ENCODE peak calls at places on chromosome 4, in eight cellular contexts. One of them, this sample, is unnamed.

GRCh38 chr4:41212221-41213203 is 1.8 kb downstream of the APBB2 start:
- DNase-seq in keratinocyte: no peak
- DNase-seq in CD4-positive, alpha-beta T cell: no peak
- DNase-seq in breast epithelium: no peak
- DNase-seq in Caco-2: peak; percentile 75
- DNase-seq in H9: no peak
- DNase-seq in CD8-positive, alpha-beta T cell: no peak
- DNase-seq in cardiac fibroblast: peak; percentile 88
- DNase-seq in this sample: peak; percentile 57

GRCh38 chr4:121674696-121675095 is 22.1 kb downstream of the ANXA5 start:
- DNase-seq in keratinocyte: no peak
- DNase-seq in CD4-positive, alpha-beta T cell: no peak
- DNase-seq in breast epithelium: no peak
- DNase-seq in Caco-2: no peak
- DNase-seq in H9: no peak
- DNase-seq in CD8-positive, alpha-beta T cell: no peak
- DNase-seq in cardiac fibroblast: no peak
- DNase-seq in this sample: no peak

GRCh38 chr4:4860803-4861591 is 1.5 kb downstream of the MSX1 start:
- DNase-seq in keratinocyte: no peak
- DNase-seq in CD4-positive, alpha-beta T cell: no peak
- DNase-seq in breast epithelium: no peak
- DNase-seq in Caco-2: peak; percentile 52
- DNase-seq in H9: no peak
- DNase-seq in CD8-positive, alpha-beta T cell: no peak
- DNase-seq in cardiac fibroblast: peak; percentile 17
- DNase-seq in this sample: no peak

GRCh38 chr4:121898150-121898549 is 27.9 kb upstream of the BBS7 start:
- DNase-seq in keratinocyte: no peak
- DNase-seq in CD4-positive, alpha-beta T cell: peak; percentile 2
- DNase-seq in breast epithelium: no peak
- DNase-seq in Caco-2: no peak
- DNase-seq in H9: no peak
- DNase-seq in CD8-positive, alpha-beta T cell: no peak
- DNase-seq in cardiac fibroblast: no peak
- DNase-seq in this sample: no peak

GRCh38 chr4:98430708-98431403 is 169.7 kb downstream of the RAP1GDS1 start:
- DNase-seq in keratinocyte: peak; percentile 88
- DNase-seq in CD4-positive, alpha-beta T cell: no peak
- DNase-seq in breast epithelium: no peak
- DNase-seq in Caco-2: no peak
- DNase-seq in H9: no peak
- DNase-seq in CD8-positive, alpha-beta T cell: no peak
- DNase-seq in cardiac fibroblast: peak; percentile 92
- DNase-seq in this sample: no peak

GRCh38 chr4:27149541-27150212 is 289.0 kb downstream of the STIM2 start:
- DNase-seq in keratinocyte: no peak
- DNase-seq in CD4-positive, alpha-beta T cell: no peak
- DNase-seq in breast epithelium: no peak
- DNase-seq in Caco-2: no peak
- DNase-seq in H9: no peak
- DNase-seq in CD8-positive, alpha-beta T cell: no peak
- DNase-seq in cardiac fibroblast: no peak
- DNase-seq in this sample: no peak

GRCh38 chr4:184474261-184475095 is at the start of gene IRF2:
- DNase-seq in keratinocyte: peak; percentile 57
- DNase-seq in CD4-positive, alpha-beta T cell: peak; percentile 96
- DNase-seq in breast epithelium: peak; percentile 96
- DNase-seq in Caco-2: peak; percentile 94
- DNase-seq in H9: peak; percentile 95
- DNase-seq in CD8-positive, alpha-beta T cell: peak; percentile 91
- DNase-seq in cardiac fibroblast: peak; percentile 98
- DNase-seq in this sample: peak; percentile 97

GRCh38 chr4:54547299-54548097 is 110.3 kb upstream of the KIT start:
- DNase-seq in keratinocyte: no peak
- DNase-seq in CD4-positive, alpha-beta T cell: no peak
- DNase-seq in breast epithelium: no peak
- DNase-seq in Caco-2: no peak
- DNase-seq in H9: no peak
- DNase-seq in CD8-positive, alpha-beta T cell: no peak
- DNase-seq in cardiac fibroblast: no peak
- DNase-seq in this sample: peak; percentile 72

GRCh38 chr4:84258905-84259830 is 239.9 kb downstream of the NKX6-1 start:
- DNase-seq in keratinocyte: no peak
- DNase-seq in CD4-positive, alpha-beta T cell: no peak
- DNase-seq in breast epithelium: no peak
- DNase-seq in Caco-2: peak; percentile 15
- DNase-seq in H9: peak; percentile 55
- DNase-seq in CD8-positive, alpha-beta T cell: no peak
- DNase-seq in cardiac fibroblast: peak; percentile 47
- DNase-seq in this sample: no peak

GRCh38 chr4:98113005-98113404 is 30.3 kb downstream of the STPG2 start:
- DNase-seq in keratinocyte: no peak
- DNase-seq in CD4-positive, alpha-beta T cell: no peak
- DNase-seq in breast epithelium: no peak
- DNase-seq in Caco-2: peak; percentile 37
- DNase-seq in H9: peak; percentile 47
- DNase-seq in CD8-positive, alpha-beta T cell: no peak
- DNase-seq in cardiac fibroblast: peak; percentile 43
- DNase-seq in this sample: no peak

GRCh38 chr4:27278615-27279014 is 418.0 kb downstream of the STIM2 start:
- DNase-seq in keratinocyte: no peak
- DNase-seq in CD4-positive, alpha-beta T cell: no peak
- DNase-seq in breast epithelium: no peak
- DNase-seq in Caco-2: peak; percentile 58
- DNase-seq in H9: peak; percentile 46
- DNase-seq in CD8-positive, alpha-beta T cell: no peak
- DNase-seq in cardiac fibroblast: peak; percentile 19
- DNase-seq in this sample: peak; percentile 20

GRCh38 chr4:72569719-72570235 is 756 bp upstream of the ADAMTS3 start:
- DNase-seq in keratinocyte: no peak
- DNase-seq in CD4-positive, alpha-beta T cell: no peak
- DNase-seq in breast epithelium: no peak
- DNase-seq in Caco-2: no peak
- DNase-seq in H9: no peak
- DNase-seq in CD8-positive, alpha-beta T cell: no peak
- DNase-seq in cardiac fibroblast: peak; percentile 2
- DNase-seq in this sample: no peak

GRCh38 chr4:21596521-21596920 is 352.1 kb downstream of the KCNIP4 start:
- DNase-seq in keratinocyte: no peak
- DNase-seq in CD4-positive, alpha-beta T cell: no peak
- DNase-seq in breast epithelium: no peak
- DNase-seq in Caco-2: no peak
- DNase-seq in H9: no peak
- DNase-seq in CD8-positive, alpha-beta T cell: no peak
- DNase-seq in cardiac fibroblast: no peak
- DNase-seq in this sample: no peak

GRCh38 chr4:26377352-26378311 is 56.8 kb downstream of the RBPJ start:
- DNase-seq in keratinocyte: no peak
- DNase-seq in CD4-positive, alpha-beta T cell: no peak
- DNase-seq in breast epithelium: no peak
- DNase-seq in Caco-2: no peak
- DNase-seq in H9: no peak
- DNase-seq in CD8-positive, alpha-beta T cell: no peak
- DNase-seq in cardiac fibroblast: no peak
- DNase-seq in this sample: no peak

GRCh38 chr4:85180533-85180932 is 214.0 kb upstream of the WDFY3 start:
- DNase-seq in keratinocyte: no peak
- DNase-seq in CD4-positive, alpha-beta T cell: no peak
- DNase-seq in breast epithelium: no peak
- DNase-seq in Caco-2: no peak
- DNase-seq in H9: no peak
- DNase-seq in CD8-positive, alpha-beta T cell: no peak
- DNase-seq in cardiac fibroblast: no peak
- DNase-seq in this sample: no peak

GRCh38 chr4:86099348-86099747 is 260.5 kb downstream of the MAPK10 start:
- DNase-seq in keratinocyte: no peak
- DNase-seq in CD4-positive, alpha-beta T cell: no peak
- DNase-seq in breast epithelium: no peak
- DNase-seq in Caco-2: no peak
- DNase-seq in H9: peak; percentile 40
- DNase-seq in CD8-positive, alpha-beta T cell: no peak
- DNase-seq in cardiac fibroblast: no peak
- DNase-seq in this sample: no peak

GRCh38 chr4:8275511-8275910 is 6.0 kb downstream of the HTRA3 start:
- DNase-seq in keratinocyte: no peak
- DNase-seq in CD4-positive, alpha-beta T cell: no peak
- DNase-seq in breast epithelium: no peak
- DNase-seq in Caco-2: no peak
- DNase-seq in H9: no peak
- DNase-seq in CD8-positive, alpha-beta T cell: no peak
- DNase-seq in cardiac fibroblast: no peak
- DNase-seq in this sample: no peak

GRCh38 chr4:89803036-89803435 is 33.9 kb downstream of the SNCA start:
- DNase-seq in keratinocyte: no peak
- DNase-seq in CD4-positive, alpha-beta T cell: no peak
- DNase-seq in breast epithelium: no peak
- DNase-seq in Caco-2: no peak
- DNase-seq in H9: no peak
- DNase-seq in CD8-positive, alpha-beta T cell: no peak
- DNase-seq in cardiac fibroblast: no peak
- DNase-seq in this sample: no peak

GRCh38 chr4:89807441-89808140 is 29.4 kb downstream of the SNCA start:
- DNase-seq in keratinocyte: no peak
- DNase-seq in CD4-positive, alpha-beta T cell: no peak
- DNase-seq in breast epithelium: no peak
- DNase-seq in Caco-2: no peak
- DNase-seq in H9: no peak
- DNase-seq in CD8-positive, alpha-beta T cell: no peak
- DNase-seq in cardiac fibroblast: no peak
- DNase-seq in this sample: no peak

GRCh38 chr4:89800527-89801103 is 36.3 kb downstream of the SNCA start:
- DNase-seq in keratinocyte: no peak
- DNase-seq in CD4-positive, alpha-beta T cell: no peak
- DNase-seq in breast epithelium: no peak
- DNase-seq in Caco-2: no peak
- DNase-seq in H9: no peak
- DNase-seq in CD8-positive, alpha-beta T cell: no peak
- DNase-seq in cardiac fibroblast: peak; percentile 9
- DNase-seq in this sample: no peak

GRCh38 chr4:89800012-89800516 is 36.9 kb downstream of the SNCA start:
- DNase-seq in keratinocyte: no peak
- DNase-seq in CD4-positive, alpha-beta T cell: no peak
- DNase-seq in breast epithelium: no peak
- DNase-seq in Caco-2: no peak
- DNase-seq in H9: no peak
- DNase-seq in CD8-positive, alpha-beta T cell: no peak
- DNase-seq in cardiac fibroblast: peak; percentile 33
- DNase-seq in this sample: no peak

GRCh38 chr4:89803915-89804314 is 33.0 kb downstream of the SNCA start:
- DNase-seq in keratinocyte: no peak
- DNase-seq in CD4-positive, alpha-beta T cell: no peak
- DNase-seq in breast epithelium: no peak
- DNase-seq in Caco-2: no peak
- DNase-seq in H9: no peak
- DNase-seq in CD8-positive, alpha-beta T cell: no peak
- DNase-seq in cardiac fibroblast: no peak
- DNase-seq in this sample: no peak
- TF ChIP-seq CTCF in keratinocyte: no peak
- TF ChIP-seq CTCF in CD4-positive, alpha-beta T cell: no peak
- TF ChIP-seq CTCF in breast epithelium: no peak
- TF ChIP-seq CTCF in Caco-2: no peak
- TF ChIP-seq CTCF in H9: no peak
- TF ChIP-seq CTCF in CD8-positive, alpha-beta T cell: no peak
- TF ChIP-seq CTCF in cardiac fibroblast: no peak
- TF ChIP-seq CTCF in this sample: no peak

GRCh38 chr4:17934286-17934685 is 87.3 kb downstream of the LCORL start:
- DNase-seq in keratinocyte: no peak
- DNase-seq in CD4-positive, alpha-beta T cell: no peak
- DNase-seq in breast epithelium: no peak
- DNase-seq in Caco-2: no peak
- DNase-seq in H9: no peak
- DNase-seq in CD8-positive, alpha-beta T cell: no peak
- DNase-seq in cardiac fibroblast: peak; percentile 36
- DNase-seq in this sample: no peak
- TF ChIP-seq CTCF in keratinocyte: no peak
- TF ChIP-seq CTCF in CD4-positive, alpha-beta T cell: no peak
- TF ChIP-seq CTCF in breast epithelium: no peak
- TF ChIP-seq CTCF in Caco-2: no peak
- TF ChIP-seq CTCF in H9: no peak
- TF ChIP-seq CTCF in CD8-positive, alpha-beta T cell: no peak
- TF ChIP-seq CTCF in cardiac fibroblast: peak; percentile 9
- TF ChIP-seq CTCF in this sample: no peak

DNA sequence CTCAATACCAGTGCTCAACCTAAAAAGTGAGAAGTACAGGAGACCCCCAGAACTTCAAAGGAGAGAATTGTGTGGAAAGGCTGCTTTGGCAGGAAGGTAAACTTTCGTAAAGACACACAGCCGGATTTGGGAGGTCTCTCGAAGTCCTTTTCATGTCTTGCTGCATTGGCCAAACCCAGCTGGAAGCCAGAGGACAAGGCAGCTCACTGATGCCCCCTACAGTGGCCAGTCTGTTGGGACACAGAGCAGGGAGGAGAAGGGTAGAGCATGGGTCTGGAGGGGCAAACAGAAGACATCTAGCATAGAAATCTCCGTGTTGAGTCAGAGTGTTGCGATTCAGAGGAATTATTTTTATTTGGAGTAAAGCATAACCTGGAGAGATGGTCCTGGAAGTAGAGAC is 198.9 kb downstream of the ANK2 start:
- DNase-seq in keratinocyte: no peak
- DNase-seq in CD4-positive, alpha-beta T cell: no peak
- DNase-seq in breast epithelium: no peak
- DNase-seq in Caco-2: peak; percentile 43
- DNase-seq in H9: peak; percentile 83
- DNase-seq in CD8-positive, alpha-beta T cell: no peak
- DNase-seq in cardiac fibroblast: no peak
- DNase-seq in this sample: no peak
- TF ChIP-seq CTCF in keratinocyte: no peak
- TF ChIP-seq CTCF in CD4-positive, alpha-beta T cell: no peak
- TF ChIP-seq CTCF in breast epithelium: no peak
- TF ChIP-seq CTCF in Caco-2: peak; percentile 23
- TF ChIP-seq CTCF in H9: peak; percentile 76
- TF ChIP-seq CTCF in CD8-positive, alpha-beta T cell: no peak
- TF ChIP-seq CTCF in cardiac fibroblast: peak; percentile 14
- TF ChIP-seq CTCF in this sample: no peak

DNA sequence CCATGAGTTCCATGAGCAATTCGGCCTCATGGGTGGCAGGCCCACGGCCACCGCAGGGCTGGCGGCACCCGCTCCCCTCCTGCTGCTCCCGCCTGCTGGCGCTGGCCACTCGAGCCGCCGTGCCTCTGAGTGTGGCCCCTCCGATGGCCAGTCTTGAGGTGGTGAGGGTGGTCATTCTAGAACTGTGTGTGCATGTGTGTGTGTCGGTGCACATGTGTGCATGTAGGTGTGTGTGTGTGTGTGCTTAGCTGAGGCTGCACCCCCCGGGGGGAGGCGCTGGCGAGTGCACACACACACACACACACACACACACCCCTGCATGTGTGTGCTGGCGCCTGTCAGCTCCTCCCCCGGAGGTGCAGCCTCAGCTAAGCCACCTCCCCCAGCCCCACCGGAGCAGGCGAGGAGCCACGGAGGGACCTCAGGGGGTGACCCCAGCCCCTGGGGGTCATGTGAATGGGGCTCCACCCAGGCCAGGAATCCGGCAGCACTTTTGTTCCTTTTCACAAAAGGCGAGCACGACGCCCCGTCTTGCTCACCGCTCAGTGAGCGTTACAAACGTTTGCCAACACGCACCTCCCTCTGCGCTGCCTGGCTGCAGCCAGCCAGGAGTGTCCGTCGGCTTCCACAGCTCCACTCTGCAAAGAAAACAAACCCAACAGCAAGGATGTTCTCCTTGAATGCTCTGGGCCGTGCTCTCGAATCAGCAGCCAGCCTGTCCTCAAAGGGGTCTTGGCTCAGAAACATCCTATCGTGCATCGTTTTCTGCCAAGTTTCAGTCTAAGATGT is 29.9 kb downstream of the FGFRL1 start:
- DNase-seq in keratinocyte: no peak
- DNase-seq in CD4-positive, alpha-beta T cell: no peak
- DNase-seq in breast epithelium: no peak
- DNase-seq in Caco-2: no peak
- DNase-seq in H9: no peak
- DNase-seq in CD8-positive, alpha-beta T cell: no peak
- DNase-seq in cardiac fibroblast: peak; percentile 66
- DNase-seq in this sample: no peak
- TF ChIP-seq CTCF in keratinocyte: no peak
- TF ChIP-seq CTCF in CD4-positive, alpha-beta T cell: no peak
- TF ChIP-seq CTCF in breast epithelium: no peak
- TF ChIP-seq CTCF in Caco-2: no peak
- TF ChIP-seq CTCF in H9: no peak
- TF ChIP-seq CTCF in CD8-positive, alpha-beta T cell: no peak
- TF ChIP-seq CTCF in cardiac fibroblast: no peak
- TF ChIP-seq CTCF in this sample: no peak

This sample was measured in colonic mucosa.